ENCODE peak calls at places on chromosomes 13 and 19, in ten cellular contexts. B, J, F, X, G, Y, O, E, V and D are unnamed samples.

GRCh38 chr19:56637976-56638555 is 4.9 kb upstream of the SMIM17 start:
- DNase-seq in B (peak; percentile 76), V (peak; percentile 65), Y (no peak), F (no peak), X (peak; percentile 48), J (peak; percentile 91), O (peak; percentile 28), E (no peak), G (peak; percentile 53), D (peak; percentile 56)

GRCh38 chr13:45811891-45812583 is 39.5 kb downstream of the SIAH3 start:
- DNase-seq in G (no peak), X (no peak), B (no peak), V (no peak), J (no peak), Y (no peak), F (no peak), E (no peak), O (no peak), D (no peak)

GRCh38 chr13:99124695-99125334 is 75.8 kb upstream of the UBAC2 start:
- DNase-seq in X (peak; percentile 49), O (no peak), J (no peak), E (no peak), Y (no peak), G (peak; percentile 86), B (no peak), F (no peak), V (no peak), D (no peak)

GRCh38 chr13:48210178-48210577 is 22.8 kb upstream of the ITM2B start:
- DNase-seq in G (no peak), F (no peak), B (no peak), E (no peak), O (no peak), Y (no peak), V (no peak), X (peak; percentile 66), J (no peak), D (no peak)

GRCh38 chr13:113002891-113003290 is 33.9 kb downstream of the MCF2L start:
- DNase-seq in E (no peak), J (no peak), Y (no peak), O (no peak), G (no peak), V (no peak), F (no peak), B (no peak), X (no peak), D (no peak)

GRCh38 chr19:43372462-43372861 is 19.0 kb downstream of the CD177 start:
- DNase-seq in B (no peak), O (no peak), J (no peak), G (no peak), V (no peak), Y (no peak), X (no peak), F (no peak), E (no peak), D (no peak)

GRCh38 chr13:104021806-104022397 is 955.7 kb upstream of the SLC10A2 start:
- DNase-seq in V (no peak), B (no peak), J (no peak), E (no peak), O (no peak), G (no peak), X (no peak), F (no peak), Y (no peak), D (no peak)

GRCh38 chr13:45398862-45399261 is 19.3 kb downstream of the SLC25A30 start:
- DNase-seq in B (no peak), J (no peak), X (no peak), O (no peak), G (no peak), V (no peak), F (no peak), Y (no peak), E (no peak), D (no peak)

GRCh38 chr13:74920361-74920760 is 561.6 kb downstream of the TBC1D4 start:
- DNase-seq in V (no peak), X (no peak), F (no peak), G (no peak), O (no peak), E (no peak), J (no peak), Y (no peak), B (no peak), D (peak; percentile 22)

GRCh38 chr13:74922963-74923362 is 559.0 kb downstream of the TBC1D4 start:
- DNase-seq in E (no peak), B (no peak), Y (no peak), G (no peak), X (no peak), O (no peak), J (peak; percentile 13), V (no peak), F (no peak), D (no peak)

GRCh38 chr13:74920945-74921725 is 560.8 kb downstream of the TBC1D4 start:
- DNase-seq in X (no peak), G (no peak), Y (no peak), J (no peak), O (no peak), F (no peak), E (no peak), B (no peak), V (no peak), D (peak; percentile 5)

DNA sequence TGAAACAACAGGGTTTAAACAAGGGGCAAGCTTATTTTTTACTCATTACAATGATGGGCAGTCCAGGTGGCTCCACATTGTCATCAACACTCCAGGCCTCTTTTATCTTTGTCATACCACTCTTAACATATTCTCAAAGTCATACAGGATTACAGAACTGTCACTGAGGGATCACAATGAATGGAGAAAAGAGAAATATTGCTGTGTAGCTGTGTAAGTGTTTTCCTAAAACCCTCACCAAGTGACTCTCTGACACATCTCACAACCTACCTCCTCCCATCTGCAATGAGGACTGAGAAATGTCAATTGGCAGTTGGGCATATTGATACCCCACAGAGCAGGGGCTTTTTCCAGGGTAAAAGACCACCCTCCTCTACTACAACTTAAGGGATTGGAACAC is 562.1 kb downstream of the TBC1D4 start:
- DNase-seq in Y (no peak), F (no peak), V (no peak), E (no peak), X (no peak), O (no peak), G (no peak), J (no peak), B (no peak), D (peak; percentile 27)
- TF ChIP-seq POLR2AphosphoS5 in Y (no peak), F (no peak), V (no peak), E (no peak), X (no peak), O (no peak), G (no peak), J (no peak), B (no peak), D (no peak)

GRCh38 chr19:3359850-3360493 is 6.4 kb upstream of the NFIC start:
- DNase-seq in X (no peak), Y (no peak), G (no peak), J (peak; percentile 54), B (no peak), V (no peak), E (no peak), O (no peak), F (peak; percentile 87), D (peak; percentile 81)

GRCh38 chr19:3362217-3362907 is 4.0 kb upstream of the NFIC start:
- DNase-seq in G (no peak), J (no peak), B (no peak), O (no peak), X (no peak), E (no peak), V (no peak), Y (no peak), F (no peak), D (no peak)

GRCh38 chr19:3361384-3362216 is 4.8 kb upstream of the NFIC start:
- DNase-seq in F (no peak), B (no peak), V (no peak), Y (no peak), X (no peak), J (no peak), O (no peak), G (no peak), E (no peak), D (peak; percentile 59)

GRCh38 chr19:3358919-3359849 is 7.2 kb upstream of the NFIC start:
- DNase-seq in G (no peak), F (peak; percentile 92), B (no peak), E (peak; percentile 78), V (no peak), J (peak; percentile 33), Y (peak; percentile 88), O (peak; percentile 78), X (no peak), D (peak; percentile 95)

DNA sequence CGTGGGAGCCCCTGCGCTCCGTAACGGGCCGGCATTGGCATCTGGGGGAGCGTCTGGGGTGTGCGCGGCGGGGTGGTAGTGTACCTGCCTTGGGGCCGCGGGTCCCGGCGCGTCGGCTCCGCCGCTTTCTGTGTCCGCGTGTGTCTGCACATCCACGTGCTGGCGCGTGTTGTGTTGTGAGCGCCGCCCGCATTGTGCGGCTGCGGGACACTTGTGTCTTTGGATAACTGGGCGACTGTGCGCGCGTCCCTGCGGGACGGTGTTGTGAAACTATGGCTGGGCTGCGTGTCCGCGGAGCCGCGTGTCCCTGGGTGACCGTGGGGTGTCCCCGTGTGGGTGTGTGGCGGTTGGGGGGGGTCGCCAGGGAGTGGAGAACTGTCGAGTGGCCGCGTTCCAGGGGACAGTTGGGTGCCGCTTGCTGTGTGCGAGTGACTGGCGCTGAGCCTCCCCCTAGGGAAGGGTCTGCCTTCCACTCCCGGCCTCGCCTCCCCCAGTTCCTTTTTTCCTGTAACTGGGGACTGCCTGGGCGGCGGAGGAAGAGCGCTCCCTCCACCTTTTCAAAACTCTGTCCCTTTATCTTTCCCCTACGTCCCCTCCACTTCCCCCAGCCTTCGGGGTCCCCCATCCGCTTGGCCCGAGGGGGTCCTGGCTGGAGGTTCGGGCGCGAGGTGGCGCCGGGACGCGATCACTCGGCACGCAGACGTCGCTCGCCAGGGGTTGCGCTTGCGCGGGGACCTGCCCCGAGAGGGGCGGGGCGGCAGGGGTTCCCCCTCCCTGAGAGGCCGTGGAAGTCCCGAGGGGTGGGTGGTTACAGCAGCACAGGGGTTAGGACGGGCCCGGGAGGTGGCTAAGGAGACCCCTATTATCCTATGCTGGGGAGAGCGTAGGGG is 5.6 kb upstream of the NFIC start:
- DNase-seq in G (peak; percentile 47), J (peak; percentile 57), F (peak; percentile 83), V (no peak), O (peak; percentile 66), E (peak; percentile 74), B (no peak), Y (peak; percentile 94), X (peak; percentile 62), D (peak; percentile 69)
- TF ChIP-seq POLR2AphosphoS5 in G (peak; percentile 30), J (no peak), F (no peak), V (no peak), O (peak; percentile 69), E (peak; percentile 40), B (peak; percentile 48), Y (peak; percentile 95), X (peak; percentile 72), D (peak; percentile 17)

GRCh38 chr19:9799162-9799561 is 19.7 kb downstream of the FBXL12 start:
- DNase-seq in F (no peak), Y (no peak), X (no peak), B (no peak), O (no peak), J (no peak), V (no peak), G (no peak), E (no peak), D (no peak)

GRCh38 chr19:9792191-9793050 is 23.9 kb upstream of the ZNF846 start:
- DNase-seq in B (peak; percentile 96), G (peak; percentile 93), J (peak; percentile 99), E (peak; percentile 97), X (peak; percentile 36), O (peak; percentile 96), F (peak; percentile 92), Y (peak; percentile 98), V (peak; percentile 96), D (peak; percentile 93)

GRCh38 chr19:9793051-9793591 is 24.6 kb upstream of the ZNF846 start:
- DNase-seq in G (no peak), O (peak; percentile 51), X (no peak), E (peak; percentile 66), F (no peak), J (peak; percentile 75), Y (peak; percentile 82), B (peak; percentile 58), V (no peak), D (no peak)

GRCh38 chr19:9797871-9798270 is 21.0 kb downstream of the FBXL12 start:
- DNase-seq in X (no peak), E (no peak), G (no peak), V (no peak), O (no peak), J (no peak), Y (no peak), F (no peak), B (no peak), D (no peak)

DNA sequence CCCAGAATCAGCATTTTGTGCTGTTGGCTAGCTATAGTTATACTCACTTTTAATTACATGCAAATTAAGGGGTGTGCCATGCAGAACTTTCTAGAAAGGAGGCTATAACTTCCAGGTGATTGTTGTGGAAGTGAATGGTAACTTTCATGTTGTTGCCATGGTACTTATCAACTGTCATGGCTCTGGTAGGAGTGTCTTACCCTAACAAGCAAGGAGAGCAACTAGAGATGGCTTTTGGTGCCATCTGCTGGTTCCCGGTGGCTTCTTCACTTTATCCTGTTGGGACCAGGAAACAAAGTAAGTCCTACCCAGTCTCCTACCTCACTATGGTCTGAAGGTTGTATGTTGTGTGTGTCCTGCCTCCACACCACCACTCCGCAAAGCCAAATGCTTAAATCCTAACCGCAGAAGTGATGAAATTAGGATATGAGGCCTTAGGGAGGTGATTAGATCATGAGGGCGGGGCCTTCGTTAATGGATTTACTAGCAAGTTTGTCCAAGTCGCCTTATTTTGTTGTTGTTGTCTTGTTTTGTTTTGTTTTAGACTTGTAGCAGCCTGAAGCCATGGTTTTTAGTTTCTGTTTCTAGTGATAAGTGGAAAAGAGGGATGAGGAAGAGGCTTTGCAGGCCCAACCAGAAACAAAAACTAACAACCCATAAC is 22.6 kb downstream of the FBXL12 start:
- DNase-seq in F (peak; percentile 76), Y (peak; percentile 88), X (peak; percentile 82), J (peak; percentile 95), E (peak; percentile 93), V (peak; percentile 68), O (peak; percentile 84), B (peak; percentile 79), G (peak; percentile 94), D (peak; percentile 62)
- TF ChIP-seq POLR2AphosphoS5 in F (no peak), Y (no peak), X (no peak), J (no peak), E (no peak), V (no peak), O (peak; percentile 79), B (no peak), G (no peak), D (no peak)

DNA sequence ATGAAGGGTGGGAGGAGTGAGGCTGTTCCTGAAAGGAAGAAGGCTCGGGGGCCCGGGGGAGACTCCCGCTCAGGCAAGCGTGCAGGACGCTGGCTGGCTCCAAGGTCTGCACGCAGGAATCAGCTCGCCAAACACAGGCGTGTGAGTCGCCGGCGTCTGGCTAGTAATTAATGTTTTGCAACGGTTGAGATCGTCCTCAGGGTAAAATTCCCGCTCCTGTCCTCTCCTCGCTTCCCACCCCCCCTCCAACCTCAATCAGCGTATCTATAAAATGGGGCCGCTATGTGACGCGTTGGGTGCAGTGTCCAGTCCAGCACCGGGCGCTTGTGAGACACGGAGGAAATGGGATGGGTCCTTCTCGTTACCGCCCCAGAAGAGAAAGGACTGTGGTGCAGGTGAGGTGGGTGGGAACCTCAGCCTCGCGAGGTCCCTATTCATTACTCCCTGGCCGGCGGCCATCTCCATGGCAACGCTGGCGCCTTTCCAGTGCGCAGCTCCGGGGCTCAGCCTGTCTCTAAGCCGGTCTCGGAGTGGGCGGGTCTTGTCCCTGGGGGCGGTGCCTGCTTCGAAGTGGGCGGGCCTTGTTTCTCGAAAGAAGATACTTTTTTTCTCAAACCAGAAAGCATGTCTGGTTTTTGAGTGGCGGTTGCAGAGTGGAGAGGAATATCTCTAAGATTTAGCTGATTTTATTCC is 6.5 kb upstream of the ZNF579 start:
- DNase-seq in V (peak; percentile 84), O (peak; percentile 99), X (peak; percentile 79), G (peak; percentile 92), B (peak; percentile 98), E (peak; percentile 96), J (peak; percentile 98), Y (peak; percentile 96), F (peak; percentile 97), D (peak; percentile 98)
- TF ChIP-seq POLR2AphosphoS5 in V (no peak), O (peak; percentile 67), X (no peak), G (peak; percentile 17), B (peak; percentile 22), E (peak; percentile 18), J (peak; percentile 20), Y (peak; percentile 19), F (no peak), D (no peak)